ENCODE peak calls at places on chromosomes 16 and 17, in ten cellular contexts. J, V, H, Q, E, O, I, P, D and C are unnamed samples. For H3K4me1, the result is how much of the 10 kb centered on the place peaks cover.

GRCh38 chr16:1922357-1922756 is 4.1 kb upstream of the HS3ST6 start:
- DNase-seq in J (no peak), V (no peak), H (no peak), Q (no peak), E (no peak), O (no peak), I (no peak), P (no peak), D (no peak), C (no peak)

GRCh38 chr17:68457168-68457538 is at the start of gene WIPI1:
- DNase-seq in J (no peak), V (no peak), H (no peak), Q (no peak), E (no peak), O (no peak), I (no peak), P (no peak), D (no peak), C (no peak)

GRCh38 chr16:23509763-23510153 is 536 bp downstream of the GGA2 start:
- DNase-seq in J (peak), V (peak), H (peak), Q (peak), E (peak), O (peak), I (no peak), P (no peak), D (peak), C (no peak)

GRCh38 chr16:2924901-2925820 is 13.4 kb downstream of the FLYWCH1 start:
- DNase-seq in J (no peak), V (no peak), H (no peak), Q (no peak), E (peak), O (no peak), I (no peak), P (peak), D (no peak), C (no peak)

GRCh38 chr17:30928584-30928983 is 6.8 kb downstream of the ADAP2 start:
- DNase-seq in J (no peak), V (no peak), H (no peak), Q (no peak), E (no peak), O (no peak), I (no peak), P (no peak), D (no peak), C (no peak)

GRCh38 chr16:83952940-83953795 is at the start of gene OSGIN1:
- DNase-seq in J (no peak), V (no peak), H (peak), Q (peak), E (no peak), O (peak), I (no peak), P (peak), D (peak), C (peak)

GRCh38 chr16:72131036-72131435 is 37.4 kb downstream of the DHX38 start:
- DNase-seq in J (no peak), V (no peak), H (peak), Q (no peak), E (no peak), O (no peak), I (no peak), P (no peak), D (no peak), C (no peak)

GRCh38 chr16:51095114-51095872 is 55.8 kb downstream of the SALL1 start:
- DNase-seq in J (no peak), V (no peak), H (no peak), Q (no peak), E (no peak), O (no peak), I (no peak), P (no peak), D (no peak), C (no peak)

GRCh38 chr16:84475643-84476240 is 28.7 kb downstream of the MEAK7 start:
- DNase-seq in J (no peak), V (no peak), H (no peak), Q (no peak), E (no peak), O (no peak), I (no peak), P (no peak), D (no peak), C (peak)

GRCh38 chr16:57998484-57998883 is 2.0 kb downstream of the ZNF319 start:
- DNase-seq in J (peak), V (peak), H (peak), Q (no peak), E (no peak), O (peak), I (no peak), P (peak), D (peak), C (no peak)

GRCh38 chr16:31108794-31109558 is 790 bp downstream of the BCKDK start:
- DNase-seq in J (no peak), V (no peak), H (no peak), Q (no peak), E (no peak), O (peak), I (no peak), P (no peak), D (no peak), C (no peak)

GRCh38 chr17:7589891-7590611 is at the start of gene SOX15:
- DNase-seq in J (no peak), V (no peak), H (peak), Q (no peak), E (no peak), O (peak), I (no peak), P (peak), D (no peak), C (no peak)

GRCh38 chr17:51888823-51889222 is 269.7 kb downstream of the CA10 start:
- DNase-seq in J (no peak), V (no peak), H (no peak), Q (no peak), E (no peak), O (no peak), I (no peak), P (no peak), D (no peak), C (no peak)

GRCh38 chr17:30808785-30809286 is 15.7 kb downstream of the CRLF3 start:
- DNase-seq in J (peak), V (peak), H (no peak), Q (no peak), E (no peak), O (no peak), I (peak), P (no peak), D (peak), C (no peak)

GRCh38 chr16:19859603-19860002 is 25.0 kb downstream of the GPRC5B start:
- DNase-seq in J (no peak), V (no peak), H (no peak), Q (no peak), E (no peak), O (no peak), I (no peak), P (no peak), D (no peak), C (no peak)

GRCh38 chr17:43434902-43435319 is 36.1 kb downstream of the ARL4D start:
- DNase-seq in J (no peak), V (no peak), H (peak), Q (no peak), E (no peak), O (no peak), I (no peak), P (peak), D (no peak), C (no peak)

GRCh38 chr17:2054740-2055493 is at the start of gene HIC1:
- DNase-seq in J (peak), V (peak), H (no peak), Q (peak), E (peak), O (peak), I (peak), P (peak), D (peak), C (no peak)

GRCh38 chr17:50568659-50569058 is 8.1 kb downstream of the CACNA1G start:
- DNase-seq in J (no peak), V (no peak), H (no peak), Q (no peak), E (no peak), O (no peak), I (no peak), P (no peak), D (no peak), C (no peak)

GRCh38 chr17:72419866-72420774 is 299.3 kb downstream of the SOX9 start:
- DNase-seq in J (no peak), V (no peak), H (peak), Q (peak), E (no peak), O (peak), I (no peak), P (no peak), D (peak), C (no peak)

GRCh38 chr16:72715267-72715666 is 332.7 kb downstream of the ZFHX3 start:
- DNase-seq in J (no peak), V (no peak), H (peak), Q (no peak), E (no peak), O (peak), I (no peak), P (peak), D (no peak), C (no peak)

GRCh38 chr17:71438631-71439146 is 682.1 kb upstream of the SOX9 start:
- DNase-seq in J (no peak), V (no peak), H (peak), Q (no peak), E (no peak), O (peak), I (no peak), P (peak), D (no peak), C (no peak)

GRCh38 chr16:68984467-68984866 is 121.0 kb upstream of the HAS3 start:
- DNase-seq in J (no peak), V (no peak), H (no peak), Q (no peak), E (no peak), O (no peak), I (no peak), P (no peak), D (no peak), C (no peak)

GRCh38 chr17:55795098-55795497 is 44.2 kb downstream of the PCTP start:
- DNase-seq in J (no peak), V (no peak), H (no peak), Q (no peak), E (no peak), O (no peak), I (no peak), P (no peak), D (no peak), C (no peak)

GRCh38 chr16:89482087-89482823 is 8.1 kb downstream of the ANKRD11 start:
- DNase-seq in J (no peak), V (no peak), H (no peak), Q (no peak), E (no peak), O (no peak), I (no peak), P (no peak), D (no peak), C (no peak)
- H3K4me1 ChIP-seq in J (half or more), V (half or more), H (under half), Q (under half), E (under half), O (half or more), I (half or more), P (under half), D (under half), C (under half)

GRCh38 chr17:82266142-82266541 is 7.4 kb downstream of the CSNK1D start:
- DNase-seq in J (no peak), V (no peak), H (no peak), Q (no peak), E (no peak), O (no peak), I (no peak), P (no peak), D (no peak), C (no peak)
- H3K4me1 ChIP-seq in J (under half), V (under half), H (under half), Q (under half), E (under half), O (under half), I (under half), P (under half), D (under half), C (half or more)

GRCh38 chr17:45130640-45131293 is 1.5 kb downstream of the PLCD3 start:
- DNase-seq in J (no peak), V (no peak), H (no peak), Q (no peak), E (no peak), O (no peak), I (no peak), P (no peak), D (no peak), C (no peak)

GRCh38 chr17:45132302-45132568 is at the start of gene PLCD3:
- DNase-seq in J (no peak), V (no peak), H (no peak), Q (no peak), E (no peak), O (no peak), I (no peak), P (no peak), D (no peak), C (no peak)

GRCh38 chr17:45131616-45132301 is 556 bp downstream of the PLCD3 start:
- DNase-seq in J (peak), V (peak), H (no peak), Q (peak), E (peak), O (peak), I (no peak), P (peak), D (no peak), C (no peak)

GRCh38 chr17:45131294-45131615 is 1.1 kb downstream of the PLCD3 start:
- DNase-seq in J (no peak), V (no peak), H (no peak), Q (no peak), E (no peak), O (no peak), I (no peak), P (no peak), D (no peak), C (no peak)

DNA sequence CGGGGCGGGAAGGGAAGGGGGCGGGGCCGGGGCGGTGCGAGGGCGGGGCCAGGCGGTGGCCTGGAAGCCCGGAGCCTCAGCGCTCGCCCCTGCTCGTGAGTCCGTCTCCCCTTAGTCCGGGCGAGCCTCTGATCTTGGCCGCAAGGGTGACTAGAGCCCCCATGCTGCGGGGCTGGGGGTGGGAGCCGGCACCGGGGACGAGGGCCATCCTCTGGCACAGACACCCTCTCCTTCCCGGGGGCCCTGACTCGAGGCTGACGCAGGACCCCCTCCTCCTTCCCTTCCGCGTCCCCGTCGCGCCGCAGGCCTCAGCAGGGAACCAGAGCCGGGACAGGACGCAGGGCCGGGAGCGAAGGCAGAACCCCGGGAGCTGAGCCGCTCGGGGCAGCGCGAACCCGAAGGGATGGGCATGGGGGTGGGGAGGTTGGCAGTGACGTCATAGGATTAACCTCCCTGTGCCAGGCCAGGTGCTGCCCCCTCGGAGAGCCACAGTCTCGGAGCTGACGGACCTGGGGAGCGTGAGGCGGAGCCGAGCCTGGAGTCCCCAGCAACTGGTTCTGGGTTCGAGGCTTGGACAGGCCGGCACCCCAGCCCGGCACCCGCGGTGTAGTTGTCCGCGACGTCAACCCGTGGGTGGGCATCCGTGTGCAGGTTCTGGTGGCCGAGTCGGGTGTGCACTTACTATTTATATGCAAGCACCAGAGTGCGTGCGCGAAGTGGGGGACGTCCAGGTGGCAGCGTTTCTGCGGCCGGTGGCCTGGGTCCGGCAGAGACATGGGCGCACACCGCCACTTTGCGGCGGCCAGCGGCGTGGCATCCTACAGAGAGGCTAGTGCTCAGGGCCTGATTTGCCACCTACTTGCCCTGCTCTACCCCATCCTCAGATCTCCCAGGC is 501 bp upstream of the PLCD3 start:
- DNase-seq in J (peak), V (peak), H (peak), Q (peak), E (peak), O (peak), I (peak), P (peak), D (peak), C (peak)
- H3K4me1 ChIP-seq in J (under half), V (under half), H (under half), Q (under half), E (under half), O (under half), I (under half), P (half or more), D (under half), C (half or more)

GRCh38 chr17:17834974-17835373 is 1.8 kb downstream of the SREBF1 start:
- DNase-seq in J (no peak), V (no peak), H (no peak), Q (no peak), E (no peak), O (no peak), I (no peak), P (no peak), D (peak), C (no peak)
- H3K4me1 ChIP-seq in J (under half), V (half or more), H (under half), Q (under half), E (under half), O (under half), I (half or more), P (under half), D (under half), C (under half)

GRCh38 chr16:17411263-17411662 is 59.5 kb downstream of the XYLT1 start:
- DNase-seq in J (no peak), V (no peak), H (no peak), Q (no peak), E (no peak), O (no peak), I (no peak), P (no peak), D (no peak), C (no peak)

GRCh38 chr16:17408296-17408695 is 62.5 kb downstream of the XYLT1 start:
- DNase-seq in J (no peak), V (no peak), H (no peak), Q (no peak), E (no peak), O (peak), I (no peak), P (no peak), D (no peak), C (no peak)

GRCh38 chr16:17408955-17409441 is 61.8 kb downstream of the XYLT1 start:
- DNase-seq in J (no peak), V (no peak), H (no peak), Q (no peak), E (no peak), O (no peak), I (no peak), P (no peak), D (no peak), C (no peak)

GRCh38 chr16:17412221-17412620 is 58.5 kb downstream of the XYLT1 start:
- DNase-seq in J (no peak), V (no peak), H (peak), Q (no peak), E (peak), O (peak), I (no peak), P (no peak), D (no peak), C (no peak)

DNA sequence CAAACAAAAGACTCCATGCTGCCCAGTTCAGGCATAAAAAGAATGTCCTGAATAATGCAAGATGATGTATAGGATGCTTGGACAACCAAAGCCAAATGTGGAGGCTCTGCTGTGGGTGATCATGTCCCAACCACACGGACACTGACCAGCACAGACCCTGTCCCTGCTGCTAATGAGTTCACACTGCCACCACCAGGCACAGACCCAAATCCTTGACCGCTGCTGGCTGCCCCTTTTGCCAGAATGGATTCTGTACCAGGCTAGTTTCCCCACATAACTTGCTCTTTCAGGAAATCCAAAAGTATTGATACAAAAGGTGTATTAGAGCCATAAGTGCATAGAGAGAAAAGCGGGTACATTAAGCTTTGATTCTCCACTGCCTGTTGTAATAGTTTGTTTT is 60.9 kb downstream of the XYLT1 start:
- DNase-seq in J (no peak), V (no peak), H (no peak), Q (no peak), E (no peak), O (no peak), I (no peak), P (no peak), D (no peak), C (no peak)
- H3K4me1 ChIP-seq in J (under half), V (under half), H (under half), Q (under half), E (under half), O (under half), I (under half), P (under half), D (under half), C (under half)